ENCODE peak calls at places on chromosome 13, in seven cellular contexts. Z is cardiac muscle cell, P is HepG2, A is left ventricle myocardium inferior, I is NB4, M is IMR-90, E is lung. H is an unnamed sample.

GRCh38 chr13:74641586-74641985 is 507.4 kb upstream of the KLF12 start:
- DNase-seq in Z (no peak), P (no peak), A (no peak), I (no peak), M (peak; percentile 74), E (no peak), H (no peak)

GRCh38 chr13:44760434-44760833 is 184.3 kb upstream of the TSC22D1 start:
- DNase-seq in Z (no peak), P (no peak), A (no peak), I (no peak), M (no peak), E (no peak), H (no peak)

GRCh38 chr13:98977568-98978270 is at the start of gene DOCK9:
- DNase-seq in Z (peak; percentile 81), P (no peak), A (peak; percentile 77), I (no peak), M (peak; percentile 65), E (peak; percentile 42), H (no peak)

GRCh38 chr13:99382428-99383133 is 75.4 kb upstream of the GPR183 start:
- DNase-seq in Z (no peak), P (no peak), A (no peak), I (no peak), M (no peak), E (no peak), H (no peak)

GRCh38 chr13:59823495-59823894 is 340.2 kb downstream of the DIAPH3 start:
- DNase-seq in Z (peak; percentile 46), P (no peak), A (no peak), I (no peak), M (peak; percentile 77), E (no peak), H (no peak)

GRCh38 chr13:90222758-90223157 is 1124.7 kb upstream of the MIR17HG start:
- DNase-seq in Z (no peak), P (no peak), A (no peak), I (no peak), M (no peak), E (no peak), H (no peak)

GRCh38 chr13:26061947-26062346 is 10.1 kb upstream of the SHISA2 start:
- DNase-seq in Z (peak; percentile 73), P (no peak), A (no peak), I (peak; percentile 34), M (peak; percentile 61), E (no peak), H (no peak)

GRCh38 chr13:31538067-31539042 is 201.0 kb upstream of the RXFP2 start:
- DNase-seq in Z (peak; percentile 74), P (peak; percentile 16), A (no peak), I (peak; percentile 54), M (peak; percentile 45), E (no peak), H (peak; percentile 42)

GRCh38 chr13:73212482-73212881 is 153.7 kb downstream of the KLF5 start:
- DNase-seq in Z (peak; percentile 56), P (no peak), A (no peak), I (peak; percentile 12), M (no peak), E (no peak), H (no peak)

GRCh38 chr13:101390461-101390860 is 25.8 kb downstream of the NALCN start:
- DNase-seq in Z (peak; percentile 1), P (no peak), A (no peak), I (no peak), M (peak; percentile 30), E (no peak), H (no peak)

GRCh38 chr13:54226866-54227265 is 1198.3 kb downstream of the OLFM4 start:
- DNase-seq in Z (no peak), P (no peak), A (no peak), I (no peak), M (no peak), E (no peak), H (no peak)

GRCh38 chr13:59603646-59604045 is 560.1 kb downstream of the DIAPH3 start:
- DNase-seq in Z (no peak), P (no peak), A (no peak), I (no peak), M (no peak), E (no peak), H (no peak)

GRCh38 chr13:84137292-84137691 is 255.0 kb upstream of the SLITRK1 start:
- DNase-seq in Z (peak; percentile 0), P (no peak), A (no peak), I (peak; percentile 62), M (no peak), E (no peak), H (no peak)

GRCh38 chr13:106029901-106030300 is 505.6 kb downstream of the EFNB2 start:
- DNase-seq in Z (no peak), P (no peak), A (no peak), I (no peak), M (no peak), E (no peak), H (no peak)

GRCh38 chr13:33053397-33054066 is 37.3 kb downstream of the KL start:
- DNase-seq in Z (no peak), P (peak; percentile 85), A (no peak), I (no peak), M (no peak), E (no peak), H (no peak)

GRCh38 chr13:35787937-35788336 is 311.4 kb upstream of the MAB21L1 start:
- DNase-seq in Z (peak; percentile 31), P (no peak), A (no peak), I (no peak), M (no peak), E (no peak), H (no peak)

GRCh38 chr13:110200276-110200675 is 106.7 kb downstream of the COL4A1 start:
- DNase-seq in Z (no peak), P (no peak), A (no peak), I (peak; percentile 53), M (no peak), E (no peak), H (no peak)

GRCh38 chr13:103142091-103142594 is 75.9 kb upstream of the SLC10A2 start:
- DNase-seq in Z (no peak), P (no peak), A (no peak), I (no peak), M (no peak), E (no peak), H (no peak)

GRCh38 chr13:106003651-106004050 is 531.8 kb downstream of the EFNB2 start:
- DNase-seq in Z (no peak), P (no peak), A (no peak), I (no peak), M (no peak), E (no peak), H (no peak)

GRCh38 chr13:108662528-108662927 is 33.1 kb downstream of the MYO16 start:
- DNase-seq in Z (no peak), P (no peak), A (no peak), I (no peak), M (no peak), E (no peak), H (no peak)

GRCh38 chr13:108657520-108657919 is 28.1 kb downstream of the MYO16 start:
- DNase-seq in Z (no peak), P (no peak), A (no peak), I (no peak), M (no peak), E (no peak), H (no peak)

GRCh38 chr13:108656742-108657141 is 27.3 kb downstream of the MYO16 start:
- DNase-seq in Z (no peak), P (no peak), A (no peak), I (no peak), M (no peak), E (no peak), H (no peak)
- TF ChIP-seq CTCF in Z (no peak), P (no peak), A (no peak), I (no peak), M (no peak), E (no peak), H (no peak)

DNA sequence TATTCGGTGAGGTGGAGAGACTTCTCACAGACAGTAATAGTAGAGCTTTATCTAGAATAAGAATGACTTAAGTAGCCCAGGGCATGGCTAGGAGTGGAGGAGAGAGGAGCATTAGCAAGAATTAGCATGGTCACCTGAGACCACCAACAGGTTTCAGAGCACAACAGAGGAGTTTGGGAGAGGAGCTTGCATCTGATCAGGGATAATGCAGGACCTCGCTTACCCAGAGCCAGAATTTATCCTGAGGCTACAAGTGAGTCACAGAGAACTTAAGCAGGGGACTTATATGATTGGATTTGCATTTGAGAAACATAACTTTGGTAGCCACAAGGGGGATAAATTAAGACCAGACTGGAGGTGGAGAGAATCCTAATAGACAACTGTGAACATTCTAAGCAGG is 102.1 kb upstream of the FNDC3A start:
- DNase-seq in Z (peak; percentile 18), P (no peak), A (no peak), I (no peak), M (peak; percentile 59), E (no peak), H (no peak)
- TF ChIP-seq CTCF in Z (no peak), P (no peak), A (no peak), I (no peak), M (no peak), E (no peak), H (no peak)

GRCh38 chr13:86567119-86567518 is 767.9 kb upstream of the SLITRK6 start:
- DNase-seq in Z (no peak), P (peak; percentile 24), A (no peak), I (no peak), M (no peak), E (no peak), H (no peak)
- TF ChIP-seq CTCF in Z (peak; percentile 16), P (peak; percentile 49), A (no peak), I (no peak), M (no peak), E (no peak), H (no peak)

DNA sequence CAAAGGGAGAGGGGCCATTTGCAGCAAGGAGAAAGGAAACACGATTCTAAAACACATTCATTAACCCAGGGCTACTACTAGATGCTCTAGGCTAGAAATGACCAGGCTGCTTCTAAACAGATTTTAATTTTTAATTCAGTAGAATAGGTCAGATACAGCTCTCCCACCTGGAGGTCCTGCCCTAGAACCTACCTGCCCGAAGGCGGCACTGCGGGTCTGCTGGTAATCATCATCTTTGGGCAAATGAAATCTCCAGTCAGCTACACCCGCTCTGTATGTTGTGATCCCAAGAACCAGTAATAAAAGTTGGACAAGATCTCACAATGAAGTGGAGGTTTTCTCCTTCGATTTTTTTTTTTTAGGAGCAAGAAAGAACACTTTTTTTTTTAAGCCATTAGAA is 345.3 kb downstream of the ENOX1 start:
- DNase-seq in Z (no peak), P (no peak), A (no peak), I (no peak), M (no peak), E (no peak), H (no peak)
- TF ChIP-seq CTCF in Z (no peak), P (no peak), A (no peak), I (no peak), M (no peak), E (no peak), H (no peak)

GRCh38 chr13:51961493-51962403 is 49.5 kb downstream of the ATP7B start:
- DNase-seq in Z (no peak), P (no peak), A (no peak), I (no peak), M (no peak), E (no peak), H (no peak)
- TF ChIP-seq CTCF in Z (no peak), P (no peak), A (no peak), I (no peak), M (no peak), E (no peak), H (no peak)